ENCODE peak calls at places on chromosomes 1 and 21, in eight cellular contexts. O is PC-9, Y is hepatocyte, M is GM23338, L is SK-N-SH, X is OCI-LY7, F is HCT116, W is MM.1S. B is an unnamed sample. For H3K9me2, the result is how much of the 10 kb centered on the place peaks cover.

GRCh38 chr1:54798769-54799641 is 2.1 kb downstream of the TTC22 start:
- DNase-seq in O (peak), Y (no peak), M (no peak), L (no peak), X (no peak), F (no peak), W (no peak), B (no peak)

GRCh38 chr21:26686278-26686677 is 113.2 kb upstream of the CYYR1 start:
- DNase-seq in O (peak), Y (no peak), M (peak), L (peak), X (peak), F (no peak), W (peak), B (peak)

GRCh38 chr1:51906306-51907078 is 28.0 kb upstream of the NRDC start:
- DNase-seq in O (no peak), Y (no peak), M (no peak), L (peak), X (no peak), F (no peak), W (no peak), B (peak)

GRCh38 chr1:156053770-156054499 is at the start of gene UBQLN4:
- DNase-seq in O (peak), Y (peak), M (peak), L (peak), X (peak), F (peak), W (peak), B (peak)

GRCh38 chr21:45949928-45950739 is 31.4 kb upstream of the COL6A1 start:
- DNase-seq in O (no peak), Y (no peak), M (no peak), L (peak), X (no peak), F (no peak), W (no peak), B (no peak)

GRCh38 chr1:90201467-90202358 is 206.8 kb downstream of the ZNF326 start:
- DNase-seq in O (no peak), Y (no peak), M (no peak), L (no peak), X (no peak), F (no peak), W (no peak), B (no peak)

GRCh38 chr1:88746916-88747315 is 62.8 kb downstream of the PKN2 start:
- DNase-seq in O (no peak), Y (no peak), M (peak), L (no peak), X (no peak), F (no peak), W (no peak), B (no peak)

GRCh38 chr1:225691377-225691776 is 38.5 kb upstream of the ENAH start:
- DNase-seq in O (no peak), Y (peak), M (no peak), L (no peak), X (no peak), F (no peak), W (no peak), B (peak)

GRCh38 chr1:85683292-85684025 is 24.8 kb downstream of the ZNHIT6 start:
- DNase-seq in O (no peak), Y (no peak), M (no peak), L (no peak), X (no peak), F (no peak), W (no peak), B (no peak)

GRCh38 chr1:112956503-112957132 is 622 bp upstream of the SLC16A1 start:
- DNase-seq in O (no peak), Y (peak), M (peak), L (no peak), X (peak), F (no peak), W (peak), B (no peak)

GRCh38 chr1:61741682-61742619 is at the start of gene PATJ:
- DNase-seq in O (peak), Y (peak), M (peak), L (peak), X (peak), F (peak), W (peak), B (peak)

GRCh38 chr1:205454903-205455335 is 926 bp downstream of the BLACAT1 start:
- DNase-seq in O (no peak), Y (no peak), M (peak), L (no peak), X (no peak), F (no peak), W (no peak), B (no peak)

GRCh38 chr21:34305605-34306235 is 58.1 kb upstream of the KCNE2 start:
- DNase-seq in O (no peak), Y (no peak), M (no peak), L (no peak), X (no peak), F (no peak), W (no peak), B (no peak)

GRCh38 chr1:243493156-243494129 is 237.6 kb downstream of the SDCCAG8 start:
- DNase-seq in O (no peak), Y (no peak), M (no peak), L (peak), X (no peak), F (no peak), W (no peak), B (no peak)

GRCh38 chr1:25569599-25570458 is 26.4 kb downstream of the LDLRAP1 start:
- DNase-seq in O (no peak), Y (no peak), M (no peak), L (no peak), X (peak), F (no peak), W (no peak), B (peak)

GRCh38 chr1:25567710-25568089 is 24.3 kb downstream of the LDLRAP1 start:
- DNase-seq in O (no peak), Y (no peak), M (no peak), L (no peak), X (no peak), F (no peak), W (no peak), B (no peak)

GRCh38 chr1:25566730-25567341 is 23.4 kb downstream of the LDLRAP1 start:
- DNase-seq in O (no peak), Y (peak), M (peak), L (peak), X (peak), F (no peak), W (no peak), B (no peak)

GRCh38 chr1:25568834-25569598 is 25.6 kb downstream of the LDLRAP1 start:
- DNase-seq in O (peak), Y (peak), M (no peak), L (no peak), X (no peak), F (peak), W (no peak), B (peak)

GRCh38 chr1:25568090-25568833 is 24.9 kb downstream of the LDLRAP1 start:
- DNase-seq in O (peak), Y (peak), M (peak), L (no peak), X (no peak), F (peak), W (no peak), B (peak)
- TF ChIP-seq CTCF in O (peak), Y (peak), M (peak), L (no peak), X (no peak), F (no peak), W (no peak), B (peak)

DNA sequence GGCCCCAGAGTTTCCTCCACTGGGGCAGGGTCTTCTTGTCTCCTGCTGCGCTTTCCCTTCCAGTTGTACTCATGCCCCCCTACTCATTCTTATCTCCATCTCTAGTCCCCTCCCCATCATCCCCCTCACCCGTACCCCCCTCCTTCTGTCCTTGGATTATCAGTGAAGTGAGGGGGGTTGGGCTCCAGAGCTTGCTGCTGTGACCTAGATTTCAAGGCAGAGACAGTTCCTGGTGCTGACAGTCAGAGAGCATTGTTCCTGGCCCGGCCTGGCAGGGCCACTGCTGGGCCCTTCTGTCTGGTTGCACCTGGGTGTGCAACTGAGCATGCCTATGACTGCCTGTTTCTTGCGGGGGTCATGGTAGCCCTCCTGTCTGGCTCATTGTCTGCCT is 4.5 kb downstream of the PEA15 start:
- DNase-seq in O (no peak), Y (no peak), M (peak), L (peak), X (no peak), F (no peak), W (no peak), B (no peak)
- H3K27ac ChIP-seq in O (no peak), Y (no peak), M (no peak), L (peak), X (no peak), F (no peak), W (no peak), B (no peak)

GRCh38 chr1:229466887-229467286 is 33.0 kb upstream of the ACTA1 start:
- DNase-seq in O (no peak), Y (no peak), M (no peak), L (no peak), X (no peak), F (no peak), W (no peak), B (no peak)

GRCh38 chr1:229474491-229474890 is 33.6 kb downstream of the NUP133 start:
- DNase-seq in O (no peak), Y (no peak), M (no peak), L (no peak), X (no peak), F (no peak), W (no peak), B (no peak)

GRCh38 chr1:229470406-229471043 is 36.6 kb upstream of the ACTA1 start:
- DNase-seq in O (no peak), Y (no peak), M (no peak), L (no peak), X (no peak), F (no peak), W (no peak), B (no peak)

DNA sequence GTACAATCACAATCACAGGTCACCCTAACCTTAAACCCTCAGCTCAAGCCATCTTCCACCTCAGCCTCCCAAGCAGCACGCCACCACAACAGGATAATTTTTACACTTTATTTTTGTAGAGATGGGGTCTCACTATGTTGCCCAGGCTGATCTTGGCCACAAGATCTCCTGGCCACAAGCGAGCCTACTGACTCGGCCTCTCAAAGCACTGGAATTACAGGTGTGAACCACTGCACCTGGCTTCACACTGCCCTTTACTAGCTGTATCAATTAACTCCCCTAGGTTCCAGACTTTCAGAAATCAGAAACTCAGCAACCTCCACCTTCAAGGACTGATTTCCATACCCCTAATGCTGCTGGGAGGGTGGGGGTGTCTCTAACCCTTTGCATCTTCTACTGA is 37.0 kb downstream of the NUP133 start:
- DNase-seq in O (no peak), Y (no peak), M (no peak), L (no peak), X (no peak), F (no peak), W (no peak), B (no peak)
- H3K9me2 ChIP-seq in O (under half), Y (under half), M (under half), L (under half), X (under half), F (under half), W (under half), B (under half)

GRCh38 chr1:11187936-11188335 is 1.2 kb upstream of the ANGPTL7 start:
- DNase-seq in O (no peak), Y (peak), M (no peak), L (no peak), X (no peak), F (no peak), W (no peak), B (no peak)
- TF ChIP-seq CTCF in O (no peak), Y (no peak), M (no peak), L (no peak), X (no peak), F (no peak), W (no peak), B (no peak)

GRCh38 chr1:222266223-222267215 is 281.4 kb downstream of the HHIPL2 start:
- DNase-seq in O (peak), Y (no peak), M (peak), L (no peak), X (no peak), F (no peak), W (no peak), B (no peak)
- H3K27ac ChIP-seq in O (no peak), Y (no peak), M (no peak), L (no peak), X (no peak), F (no peak), W (no peak), B (no peak)

GRCh38 chr1:40042337-40042736 is 1.8 kb downstream of the CAP1 start:
- DNase-seq in O (no peak), Y (no peak), M (no peak), L (no peak), X (no peak), F (no peak), W (no peak), B (peak)

GRCh38 chr1:40045182-40045581 is 4.7 kb downstream of the CAP1 start:
- DNase-seq in O (no peak), Y (no peak), M (no peak), L (no peak), X (no peak), F (no peak), W (no peak), B (no peak)

GRCh38 chr1:40047769-40048168 is 7.2 kb downstream of the CAP1 start:
- DNase-seq in O (no peak), Y (no peak), M (no peak), L (no peak), X (no peak), F (no peak), W (no peak), B (no peak)

GRCh38 chr1:40044065-40044575 is 3.6 kb downstream of the CAP1 start:
- DNase-seq in O (no peak), Y (no peak), M (no peak), L (no peak), X (peak), F (no peak), W (no peak), B (no peak)

DNA sequence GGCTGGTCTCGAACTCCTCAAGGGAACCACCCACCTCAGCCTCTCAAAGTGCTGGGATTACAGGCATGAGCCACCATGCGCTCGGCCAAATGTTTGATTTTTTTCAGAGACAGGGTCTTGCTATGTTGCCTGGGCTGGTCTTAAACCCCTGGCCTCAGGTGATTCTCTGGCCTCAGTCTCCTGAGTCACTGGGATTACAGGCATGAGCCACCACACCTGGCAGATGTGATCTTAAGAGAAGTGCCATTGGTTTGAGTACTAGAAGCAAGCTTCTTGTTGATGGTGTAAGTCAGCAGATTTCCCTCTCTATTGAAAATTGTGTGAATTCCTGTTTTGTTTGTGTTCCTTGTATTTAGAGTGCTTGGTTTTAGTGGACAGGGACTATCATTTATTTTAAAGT is 5.2 kb downstream of the CAP1 start:
- DNase-seq in O (no peak), Y (no peak), M (no peak), L (no peak), X (no peak), F (no peak), W (no peak), B (no peak)
- H3K9me2 ChIP-seq in O (under half), Y (under half), M (under half), L (under half), X (under half), F (under half), W (under half), B (under half)

DNA sequence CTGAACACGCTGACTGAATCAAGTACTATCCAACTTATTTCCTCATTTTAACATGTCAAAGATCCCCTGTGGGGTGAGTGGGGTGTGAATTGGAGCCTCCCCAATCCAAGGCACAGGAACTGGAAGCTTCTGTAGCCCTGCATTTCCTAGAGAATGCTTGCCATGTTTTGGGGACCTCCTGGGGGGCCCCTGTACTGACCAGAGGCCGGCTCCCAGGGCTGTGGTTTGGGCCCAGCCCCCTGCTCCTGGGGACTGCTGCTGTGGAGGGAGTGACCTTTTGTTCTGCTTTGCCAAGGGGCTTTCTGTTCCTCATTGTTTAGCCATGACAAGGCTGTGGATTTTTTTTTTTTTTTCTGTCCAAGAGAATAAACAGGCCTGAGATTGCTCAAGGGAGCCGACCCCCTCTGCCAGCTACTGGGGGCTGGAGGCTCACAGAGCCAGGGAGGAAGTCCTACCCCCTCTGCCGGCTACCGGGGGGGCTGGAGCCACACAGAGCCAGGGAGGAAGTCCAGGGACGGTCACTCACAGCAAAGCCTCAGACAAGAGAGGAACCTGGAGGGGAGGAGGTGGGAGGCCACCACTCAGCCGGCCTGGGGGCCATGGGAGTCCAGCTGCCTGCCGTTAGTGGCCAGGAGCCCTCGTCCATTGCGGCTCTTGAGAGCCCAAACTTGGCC is 17.4 kb downstream of the TNFRSF1B start:
- DNase-seq in O (peak), Y (peak), M (no peak), L (peak), X (no peak), F (no peak), W (no peak), B (no peak)
- TF ChIP-seq CTCF in O (no peak), Y (no peak), M (no peak), L (peak), X (no peak), F (no peak), W (no peak), B (no peak)

GRCh38 chr1:21931171-21932093 is 5.7 kb downstream of the HSPG2 start:
- DNase-seq in O (peak), Y (peak), M (no peak), L (no peak), X (no peak), F (peak), W (no peak), B (peak)

GRCh38 chr1:21930629-21931170 is 6.4 kb downstream of the HSPG2 start:
- DNase-seq in O (no peak), Y (no peak), M (no peak), L (no peak), X (no peak), F (no peak), W (no peak), B (no peak)

GRCh38 chr1:21932127-21932526 is 5.0 kb downstream of the HSPG2 start:
- DNase-seq in O (no peak), Y (no peak), M (no peak), L (no peak), X (no peak), F (no peak), W (no peak), B (no peak)

GRCh38 chr1:21927531-21928237 is 9.4 kb downstream of the HSPG2 start:
- DNase-seq in O (no peak), Y (peak), M (no peak), L (no peak), X (no peak), F (no peak), W (no peak), B (no peak)

GRCh38 chr1:21929951-21930615 is 7.0 kb downstream of the HSPG2 start:
- DNase-seq in O (no peak), Y (no peak), M (no peak), L (no peak), X (no peak), F (no peak), W (no peak), B (no peak)
- H3K27ac ChIP-seq in O (no peak), Y (peak), M (peak), L (no peak), X (no peak), F (no peak), W (no peak), B (no peak)

B was measured in PC-3.